ENCODE peak calls at places on chromosomes 3 and 15, in five cellular contexts. One of them, this sample, is unnamed.

GRCh38 chr15:70569718-70570231 is 193.6 kb downstream of the UACA start:
- DNase-seq in fibroblast of pulmonary artery: peak
- DNase-seq in GM23338: no peak
- DNase-seq in HFF-Myc: no peak
- DNase-seq in AG04450: no peak
- DNase-seq in this sample: no peak

GRCh38 chr3:113968986-113969385 is 21.2 kb downstream of the ZDHHC23 start:
- DNase-seq in AG04450: no peak
- DNase-seq in fibroblast of pulmonary artery: peak
- DNase-seq in GM23338: peak
- DNase-seq in HFF-Myc: no peak
- DNase-seq in this sample: no peak

GRCh38 chr15:36468746-36469145 is 110.7 kb upstream of the CDIN1 start:
- DNase-seq in GM23338: no peak
- DNase-seq in AG04450: peak
- DNase-seq in HFF-Myc: peak
- DNase-seq in fibroblast of pulmonary artery: peak
- DNase-seq in this sample: no peak

GRCh38 chr15:69983696-69984265 is 113.9 kb downstream of the TLE3 start:
- DNase-seq in AG04450: no peak
- DNase-seq in HFF-Myc: no peak
- DNase-seq in GM23338: no peak
- DNase-seq in fibroblast of pulmonary artery: no peak
- DNase-seq in this sample: no peak

GRCh38 chr3:196227086-196227485 is 10.8 kb downstream of the SLC51A start:
- DNase-seq in fibroblast of pulmonary artery: no peak
- DNase-seq in GM23338: no peak
- DNase-seq in AG04450: no peak
- DNase-seq in HFF-Myc: no peak
- DNase-seq in this sample: no peak

GRCh38 chr15:65846120-65846519 is 23.2 kb upstream of the RAB11A start:
- DNase-seq in HFF-Myc: no peak
- DNase-seq in GM23338: no peak
- DNase-seq in fibroblast of pulmonary artery: no peak
- DNase-seq in AG04450: no peak
- DNase-seq in this sample: no peak

GRCh38 chr3:53796161-53796560 is 50.1 kb downstream of the CHDH start:
- DNase-seq in fibroblast of pulmonary artery: no peak
- DNase-seq in AG04450: no peak
- DNase-seq in GM23338: no peak
- DNase-seq in HFF-Myc: no peak
- DNase-seq in this sample: no peak

GRCh38 chr3:45473841-45474240 is 85.5 kb downstream of the LARS2 start:
- DNase-seq in GM23338: no peak
- DNase-seq in fibroblast of pulmonary artery: peak
- DNase-seq in AG04450: no peak
- DNase-seq in HFF-Myc: no peak
- DNase-seq in this sample: no peak

GRCh38 chr15:81108427-81108826 is 25.6 kb upstream of the CFAP161 start:
- DNase-seq in fibroblast of pulmonary artery: no peak
- DNase-seq in GM23338: peak
- DNase-seq in AG04450: no peak
- DNase-seq in HFF-Myc: no peak
- DNase-seq in this sample: peak

GRCh38 chr3:144549161-144549560 is 577.5 kb downstream of the DIPK2A start:
- DNase-seq in HFF-Myc: no peak
- DNase-seq in GM23338: peak
- DNase-seq in AG04450: no peak
- DNase-seq in fibroblast of pulmonary artery: no peak
- DNase-seq in this sample: no peak